ENCODE peak calls at places on chromosomes 2 and 18, in six cellular contexts. M is tibial artery, R is colonic mucosa, F is adrenal gland, C is lung, E is mammary epithelial cell. V is an unnamed sample.

GRCh38 chr18:54357082-54357659 is 487 bp downstream of the STARD6 start:
- DNase-seq in E (peak; percentile 37), F (peak; percentile 7), R (peak; percentile 18), M (no peak), C (no peak), V (peak; percentile 5)

GRCh38 chr2:20454036-20454981 is 7.4 kb downstream of the RHOB start:
- DNase-seq in E (no peak), M (peak; percentile 18), C (no peak), R (no peak), F (no peak), V (no peak)

GRCh38 chr2:148680462-148680861 is 35.9 kb downstream of the EPC2 start:
- DNase-seq in R (no peak), M (no peak), C (no peak), E (no peak), F (no peak), V (peak; percentile 4)

GRCh38 chr2:203734276-203734983 is 28.0 kb downstream of the CD28 start:
- DNase-seq in E (no peak), M (no peak), C (no peak), R (no peak), F (no peak), V (no peak)

GRCh38 chr2:36058953-36059352 is 296.6 kb upstream of the CRIM1 start:
- DNase-seq in M (peak; percentile 22), R (no peak), E (peak; percentile 16), F (no peak), C (no peak), V (peak; percentile 21)

GRCh38 chr2:77521931-77522470 is at the start of gene LRRTM4:
- DNase-seq in C (no peak), M (peak; percentile 19), E (no peak), F (no peak), R (no peak), V (no peak)

GRCh38 chr2:217573565-217573964 is 429.2 kb downstream of the TNS1 start:
- DNase-seq in F (peak; percentile 69), C (no peak), E (no peak), M (no peak), R (no peak), V (peak; percentile 41)

GRCh38 chr18:70332694-70333093 is 43.8 kb downstream of the SOCS6 start:
- DNase-seq in M (no peak), C (no peak), F (no peak), E (peak; percentile 32), R (no peak), V (no peak)

GRCh38 chr2:44398243-44398897 is 36.6 kb downstream of the CAMKMT start:
- DNase-seq in M (no peak), R (no peak), F (no peak), E (no peak), C (no peak), V (no peak)

GRCh38 chr2:40760071-40760666 is 308.3 kb upstream of the SLC8A1 start:
- DNase-seq in C (no peak), E (peak; percentile 39), R (no peak), M (peak; percentile 29), F (peak; percentile 7), V (peak; percentile 22)

GRCh38 chr2:86347401-86347800 is 10.0 kb upstream of the REEP1 start:
- DNase-seq in E (no peak), F (no peak), R (no peak), C (no peak), M (no peak), V (no peak)

GRCh38 chr2:158179660-158180059 is 78.0 kb downstream of the UPP2 start:
- DNase-seq in F (no peak), R (no peak), E (no peak), M (no peak), C (no peak), V (peak; percentile 13)

GRCh38 chr2:44707945-44708645 is 233.4 kb upstream of the SIX3 start:
- DNase-seq in E (peak; percentile 12), R (peak; percentile 36), C (no peak), M (no peak), F (no peak), V (peak; percentile 41)

GRCh38 chr18:24488824-24489493 is 28.5 kb downstream of the HRH4 start:
- DNase-seq in E (peak; percentile 16), C (no peak), M (no peak), F (no peak), R (no peak), V (peak; percentile 27)

GRCh38 chr18:75247601-75248421 is 37.2 kb downstream of the TSHZ1 start:
- DNase-seq in C (no peak), E (peak; percentile 54), R (no peak), M (no peak), F (no peak), V (peak; percentile 31)

GRCh38 chr2:206160124-206160806 is 570 bp downstream of the EEF1B2 start:
- DNase-seq in R (no peak), E (no peak), M (no peak), F (no peak), C (no peak), V (peak; percentile 57)

GRCh38 chr2:184419744-184420143 is 178.6 kb upstream of the ZNF804A start:
- DNase-seq in E (no peak), F (no peak), R (no peak), M (no peak), C (no peak), V (no peak)

GRCh38 chr18:42620585-42620984 is 494.9 kb downstream of the RIT2 start:
- DNase-seq in E (no peak), R (no peak), M (no peak), C (no peak), F (no peak), V (no peak)
- TF ChIP-seq CTCF in E (no peak), R (no peak), M (no peak), C (no peak), F (no peak), V (no peak)

GRCh38 chr2:111663471-111663951 is 220.5 kb downstream of the ANAPC1 start:
- DNase-seq in R (peak; percentile 13), E (no peak), F (no peak), M (no peak), C (peak; percentile 21), V (no peak)
- TF ChIP-seq CTCF in R (no peak), E (no peak), F (no peak), M (no peak), C (no peak), V (no peak)

GRCh38 chr2:161571051-161571429 is 53.2 kb upstream of the SLC4A10 start:
- DNase-seq in E (no peak), M (no peak), F (no peak), R (no peak), C (no peak), V (no peak)

GRCh38 chr2:161564906-161565305 is 59.3 kb upstream of the SLC4A10 start:
- DNase-seq in F (no peak), C (no peak), E (no peak), R (no peak), M (no peak), V (no peak)

GRCh38 chr2:161576421-161576820 is 47.8 kb upstream of the SLC4A10 start:
- DNase-seq in M (no peak), F (no peak), R (no peak), C (no peak), E (no peak), V (peak; percentile 5)

GRCh38 chr2:161569401-161569800 is 54.8 kb upstream of the SLC4A10 start:
- DNase-seq in C (no peak), E (no peak), F (no peak), M (no peak), R (no peak), V (no peak)

DNA sequence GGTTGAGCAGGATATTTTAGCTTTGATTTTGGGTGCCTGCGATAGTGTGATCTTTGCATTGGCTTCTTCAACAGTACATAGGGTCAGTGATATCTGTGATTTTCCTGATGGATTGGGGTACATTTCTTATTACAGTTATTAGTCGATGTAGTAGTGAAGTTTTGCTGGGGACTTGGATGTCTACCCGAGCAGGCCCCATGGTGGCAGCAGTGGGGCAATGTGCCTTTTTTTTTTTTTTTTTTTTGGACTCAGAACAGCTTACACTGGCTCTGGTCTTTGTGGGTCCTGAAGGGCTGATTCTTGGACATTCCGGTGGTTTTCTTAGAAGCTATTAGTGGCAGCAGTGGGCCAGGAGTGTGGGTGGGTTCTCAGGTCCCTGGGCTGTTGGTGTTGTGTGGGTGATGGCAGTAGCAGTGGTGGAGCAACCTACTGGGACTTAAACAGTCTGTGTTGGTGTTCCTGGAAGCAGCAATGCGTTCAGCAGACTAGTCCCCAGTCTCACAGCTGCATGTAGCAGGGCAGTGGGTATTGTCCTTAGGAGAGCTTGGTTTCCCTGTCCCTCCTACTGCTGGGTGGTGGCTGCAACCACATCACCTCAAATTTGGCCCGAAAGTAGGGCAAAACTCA is 53.7 kb upstream of the SLC4A10 start:
- DNase-seq in C (no peak), M (no peak), R (no peak), E (no peak), F (no peak), V (no peak)
- TF ChIP-seq CTCF in C (no peak), M (no peak), R (no peak), E (peak; percentile 51), F (no peak), V (no peak)

GRCh38 chr2:38474833-38475566 is 97.9 kb upstream of the ATL2 start:
- DNase-seq in F (no peak), E (no peak), R (no peak), C (no peak), M (no peak), V (no peak)

GRCh38 chr2:38475567-38475881 is 98.5 kb upstream of the ATL2 start:
- DNase-seq in R (no peak), F (no peak), E (no peak), M (no peak), C (no peak), V (no peak)

GRCh38 chr2:38473333-38474005 is 96.4 kb upstream of the ATL2 start:
- DNase-seq in R (no peak), E (no peak), M (no peak), C (no peak), F (no peak), V (no peak)

GRCh38 chr2:38474058-38474457 is 97.0 kb upstream of the ATL2 start:
- DNase-seq in R (no peak), E (no peak), M (no peak), F (no peak), C (no peak), V (no peak)

DNA sequence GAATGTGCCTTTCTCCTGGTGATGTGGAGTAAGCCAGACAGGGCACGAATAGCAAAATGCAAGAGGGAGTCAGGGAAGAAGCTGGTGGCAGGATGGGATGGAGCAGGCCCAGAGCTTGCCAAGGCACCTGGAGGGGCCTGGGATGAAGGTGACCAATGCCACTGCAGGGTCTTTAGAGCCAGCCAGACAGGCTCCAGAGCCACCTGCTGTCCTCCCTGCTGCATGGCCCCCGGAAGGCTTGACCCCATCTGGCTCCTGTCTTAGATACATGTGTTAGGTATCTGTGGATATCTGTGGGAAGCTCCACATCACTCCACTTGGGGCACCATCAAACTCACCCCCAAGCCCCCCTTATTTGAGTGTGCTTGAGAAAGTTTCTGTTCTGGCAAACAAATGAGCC is 99.9 kb upstream of the ATL2 start:
- DNase-seq in C (no peak), E (no peak), M (no peak), F (no peak), R (no peak), V (no peak)
- TF ChIP-seq CTCF in C (no peak), E (no peak), M (no peak), F (no peak), R (no peak), V (no peak)

DNA sequence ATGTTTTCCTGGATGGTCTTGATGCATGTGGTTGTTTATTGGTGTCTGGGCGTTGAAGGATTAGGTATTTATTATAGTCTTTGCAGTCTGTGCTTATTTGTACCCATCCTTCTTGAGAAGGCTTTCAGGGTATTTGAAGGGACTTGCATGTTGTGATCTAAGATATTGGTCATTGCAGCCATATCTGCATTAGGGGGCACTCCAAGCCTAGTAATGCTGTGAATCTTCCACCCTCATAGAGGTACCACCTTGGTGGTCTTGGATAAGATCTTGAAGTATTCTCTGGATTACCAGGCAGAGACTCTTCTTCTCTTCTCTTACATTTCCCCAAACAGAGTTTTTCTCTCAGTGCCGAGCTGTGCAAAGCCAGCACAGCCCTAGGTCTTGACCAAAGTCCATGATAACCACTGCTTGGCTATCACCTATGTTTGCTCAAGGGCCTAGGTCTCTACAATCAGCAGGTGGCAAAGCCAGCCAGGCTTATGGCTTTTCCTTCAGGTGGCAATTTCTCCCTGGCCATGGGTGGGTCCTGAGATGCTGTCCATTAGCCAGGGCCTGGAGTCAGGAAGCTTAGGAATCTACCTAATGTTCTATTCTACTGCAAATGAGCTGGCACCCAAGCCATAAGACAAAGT is 15.4 kb upstream of the PPP1R1C start:
- DNase-seq in E (no peak), C (no peak), M (no peak), R (no peak), F (no peak), V (no peak)
- TF ChIP-seq CTCF in E (no peak), C (no peak), M (no peak), R (no peak), F (no peak), V (no peak)

V was measured in RWPE1.